ENCODE peak calls at places on chromosomes 16 and 17, in four cellular contexts. One of them, this sample, is unnamed.

GRCh38 chr16:82459580-82460256 is 167.1 kb upstream of the CDH13 start:
- DNase-seq in spleen: no peak
- DNase-seq in mammary epithelial cell: no peak
- DNase-seq in lung: no peak
- DNase-seq in this sample: no peak

GRCh38 chr17:78585231-78585630 is 8.0 kb upstream of the DNAH17 start:
- DNase-seq in spleen: peak; percentile 30
- DNase-seq in mammary epithelial cell: no peak
- DNase-seq in lung: no peak
- DNase-seq in this sample: no peak

GRCh38 chr17:50345443-50346312 is at the start of gene XYLT2:
- DNase-seq in spleen: peak; percentile 97
- DNase-seq in mammary epithelial cell: peak; percentile 78
- DNase-seq in lung: peak; percentile 82
- DNase-seq in this sample: peak; percentile 94

GRCh38 chr17:64635647-64636305 is 26.3 kb downstream of the SMURF2 start:
- DNase-seq in spleen: no peak
- DNase-seq in mammary epithelial cell: peak; percentile 52
- DNase-seq in lung: no peak
- DNase-seq in this sample: no peak

GRCh38 chr17:50638851-50639767 is 4.4 kb downstream of the ABCC3 start:
- DNase-seq in spleen: peak; percentile 84
- DNase-seq in mammary epithelial cell: peak; percentile 97
- DNase-seq in lung: peak; percentile 98
- DNase-seq in this sample: peak; percentile 96

GRCh38 chr16:65884018-65884417 is 482.5 kb upstream of the CDH5 start:
- DNase-seq in spleen: no peak
- DNase-seq in mammary epithelial cell: peak; percentile 90
- DNase-seq in lung: no peak
- DNase-seq in this sample: no peak

GRCh38 chr17:58535431-58535830 is 21.0 kb upstream of the MTMR4 start:
- DNase-seq in spleen: no peak
- DNase-seq in mammary epithelial cell: no peak
- DNase-seq in lung: no peak
- DNase-seq in this sample: no peak

GRCh38 chr16:48206594-48207242 is 37.4 kb upstream of the LONP2 start:
- DNase-seq in spleen: no peak
- DNase-seq in mammary epithelial cell: peak; percentile 60
- DNase-seq in lung: no peak
- DNase-seq in this sample: no peak

GRCh38 chr17:48472485-48473281 is 42.7 kb upstream of the SKAP1 start:
- DNase-seq in spleen: no peak
- DNase-seq in mammary epithelial cell: peak; percentile 67
- DNase-seq in lung: no peak
- DNase-seq in this sample: peak; percentile 84

GRCh38 chr16:14958323-14958600 is 16.6 kb upstream of the PDXDC1 start:
- DNase-seq in spleen: no peak
- DNase-seq in mammary epithelial cell: no peak
- DNase-seq in lung: no peak
- DNase-seq in this sample: no peak

GRCh38 chr17:48113201-48113676 is 5.7 kb downstream of the SNX11 start:
- DNase-seq in spleen: peak; percentile 89
- DNase-seq in mammary epithelial cell: no peak
- DNase-seq in lung: no peak
- DNase-seq in this sample: no peak

GRCh38 chr16:68642436-68643064 is 2.6 kb upstream of the CDH3 start:
- DNase-seq in spleen: no peak
- DNase-seq in mammary epithelial cell: peak; percentile 70
- DNase-seq in lung: peak; percentile 67
- DNase-seq in this sample: no peak

GRCh38 chr17:1629647-1630310 is 1.1 kb upstream of the SLC43A2 start:
- DNase-seq in spleen: peak; percentile 96
- DNase-seq in mammary epithelial cell: peak; percentile 54
- DNase-seq in lung: peak; percentile 82
- DNase-seq in this sample: peak; percentile 88

GRCh38 chr16:13312063-13312462 is 410.7 kb downstream of the SHISA9 start:
- DNase-seq in spleen: no peak
- DNase-seq in mammary epithelial cell: no peak
- DNase-seq in lung: no peak
- DNase-seq in this sample: no peak

GRCh38 chr17:1375615-1376014 is 24.4 kb downstream of the YWHAE start:
- DNase-seq in spleen: no peak
- DNase-seq in mammary epithelial cell: no peak
- DNase-seq in lung: no peak
- DNase-seq in this sample: no peak

GRCh38 chr17:261640-262039 is 80.2 kb upstream of the DOC2B start:
- DNase-seq in spleen: peak; percentile 15
- DNase-seq in mammary epithelial cell: no peak
- DNase-seq in lung: no peak
- DNase-seq in this sample: no peak

GRCh38 chr17:39212841-39213480 is 12.8 kb downstream of the STAC2 start:
- DNase-seq in spleen: no peak
- DNase-seq in mammary epithelial cell: no peak
- DNase-seq in lung: peak; percentile 81
- DNase-seq in this sample: peak; percentile 83

GRCh38 chr16:57042157-57043111 is 49.9 kb upstream of the CPNE2 start:
- DNase-seq in spleen: peak; percentile 88
- DNase-seq in mammary epithelial cell: peak; percentile 75
- DNase-seq in lung: no peak
- DNase-seq in this sample: no peak

GRCh38 chr17:2856727-2857126 is 60.5 kb downstream of the RAP1GAP2 start:
- DNase-seq in spleen: no peak
- DNase-seq in mammary epithelial cell: no peak
- DNase-seq in lung: no peak
- DNase-seq in this sample: no peak

GRCh38 chr17:2862197-2862596 is 66.0 kb downstream of the RAP1GAP2 start:
- DNase-seq in spleen: no peak
- DNase-seq in mammary epithelial cell: no peak
- DNase-seq in lung: no peak
- DNase-seq in this sample: no peak

GRCh38 chr17:2863204-2863603 is 67.0 kb downstream of the RAP1GAP2 start:
- DNase-seq in spleen: no peak
- DNase-seq in mammary epithelial cell: no peak
- DNase-seq in lung: no peak
- DNase-seq in this sample: no peak

GRCh38 chr17:2860883-2861282 is 64.6 kb downstream of the RAP1GAP2 start:
- DNase-seq in spleen: no peak
- DNase-seq in mammary epithelial cell: no peak
- DNase-seq in lung: no peak
- DNase-seq in this sample: no peak

GRCh38 chr17:2860045-2860444 is 63.8 kb downstream of the RAP1GAP2 start:
- DNase-seq in spleen: no peak
- DNase-seq in mammary epithelial cell: no peak
- DNase-seq in lung: no peak
- DNase-seq in this sample: no peak
- H3K4me1 ChIP-seq in spleen: no peaks in the 10 kb centered on the region
- H3K4me1 ChIP-seq in mammary epithelial cell: peaks cover 6% of the 10 kb centered on the region
- H3K4me1 ChIP-seq in lung: no peaks in the 10 kb centered on the region
- H3K4me1 ChIP-seq in this sample: no peaks in the 10 kb centered on the region

GRCh38 chr16:67480833-67481560 is at the start of gene ATP6V0D1:
- DNase-seq in spleen: peak; percentile 99
- DNase-seq in mammary epithelial cell: peak; percentile 97
- DNase-seq in lung: peak; percentile 98
- DNase-seq in this sample: peak; percentile 99

GRCh38 chr16:67481561-67482259 is 753 bp upstream of the ATP6V0D1 start:
- DNase-seq in spleen: peak; percentile 88
- DNase-seq in mammary epithelial cell: no peak
- DNase-seq in lung: peak; percentile 57
- DNase-seq in this sample: peak; percentile 86

GRCh38 chr16:67483150-67483549 is at the start of gene AGRP:
- DNase-seq in spleen: peak; percentile 80
- DNase-seq in mammary epithelial cell: no peak
- DNase-seq in lung: no peak
- DNase-seq in this sample: no peak

GRCh38 chr16:67483731-67484525 is 581 bp upstream of the AGRP start:
- DNase-seq in spleen: no peak
- DNase-seq in mammary epithelial cell: no peak
- DNase-seq in lung: no peak
- DNase-seq in this sample: no peak

DNA sequence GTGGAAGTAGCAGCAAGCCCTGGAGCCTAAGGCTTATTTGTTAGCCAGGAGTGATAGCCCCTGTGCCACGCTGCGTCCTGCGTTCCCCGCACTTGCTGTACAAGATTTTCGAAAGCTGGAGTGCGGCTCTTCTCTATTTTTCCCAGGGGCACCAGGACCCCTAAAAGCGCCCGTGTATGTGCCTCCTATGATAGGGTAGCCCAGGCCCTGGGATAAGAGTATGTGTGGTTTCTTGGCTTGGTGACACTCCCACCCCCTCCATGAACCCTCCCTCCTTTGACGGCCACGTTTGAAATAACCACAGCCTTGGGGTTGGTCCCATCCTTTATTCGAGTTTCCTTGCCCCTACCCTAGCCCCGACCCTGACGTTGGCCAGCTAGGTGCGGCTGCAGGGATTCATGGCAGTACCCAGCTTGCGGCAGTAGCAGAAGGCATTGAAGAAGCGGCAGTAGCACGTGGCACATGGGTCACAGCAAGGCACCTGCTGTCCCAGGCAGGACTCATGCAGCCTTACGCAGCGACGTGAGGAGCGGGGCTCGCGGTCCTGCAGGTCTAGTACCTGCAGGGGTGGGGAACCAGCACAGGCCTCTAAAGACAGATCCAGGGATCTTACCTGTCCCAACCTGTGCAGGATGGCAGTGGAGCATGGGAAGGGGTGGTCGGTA is 955 bp downstream of the AGRP start:
- DNase-seq in spleen: peak; percentile 83
- DNase-seq in mammary epithelial cell: no peak
- DNase-seq in lung: no peak
- DNase-seq in this sample: no peak
- H3K4me1 ChIP-seq in spleen: peaks cover 72% of the 10 kb centered on the region
- H3K4me1 ChIP-seq in mammary epithelial cell: peaks cover 18% of the 10 kb centered on the region
- H3K4me1 ChIP-seq in lung: peaks cover 15% of the 10 kb centered on the region
- H3K4me1 ChIP-seq in this sample: peaks cover 21% of the 10 kb centered on the region

DNA sequence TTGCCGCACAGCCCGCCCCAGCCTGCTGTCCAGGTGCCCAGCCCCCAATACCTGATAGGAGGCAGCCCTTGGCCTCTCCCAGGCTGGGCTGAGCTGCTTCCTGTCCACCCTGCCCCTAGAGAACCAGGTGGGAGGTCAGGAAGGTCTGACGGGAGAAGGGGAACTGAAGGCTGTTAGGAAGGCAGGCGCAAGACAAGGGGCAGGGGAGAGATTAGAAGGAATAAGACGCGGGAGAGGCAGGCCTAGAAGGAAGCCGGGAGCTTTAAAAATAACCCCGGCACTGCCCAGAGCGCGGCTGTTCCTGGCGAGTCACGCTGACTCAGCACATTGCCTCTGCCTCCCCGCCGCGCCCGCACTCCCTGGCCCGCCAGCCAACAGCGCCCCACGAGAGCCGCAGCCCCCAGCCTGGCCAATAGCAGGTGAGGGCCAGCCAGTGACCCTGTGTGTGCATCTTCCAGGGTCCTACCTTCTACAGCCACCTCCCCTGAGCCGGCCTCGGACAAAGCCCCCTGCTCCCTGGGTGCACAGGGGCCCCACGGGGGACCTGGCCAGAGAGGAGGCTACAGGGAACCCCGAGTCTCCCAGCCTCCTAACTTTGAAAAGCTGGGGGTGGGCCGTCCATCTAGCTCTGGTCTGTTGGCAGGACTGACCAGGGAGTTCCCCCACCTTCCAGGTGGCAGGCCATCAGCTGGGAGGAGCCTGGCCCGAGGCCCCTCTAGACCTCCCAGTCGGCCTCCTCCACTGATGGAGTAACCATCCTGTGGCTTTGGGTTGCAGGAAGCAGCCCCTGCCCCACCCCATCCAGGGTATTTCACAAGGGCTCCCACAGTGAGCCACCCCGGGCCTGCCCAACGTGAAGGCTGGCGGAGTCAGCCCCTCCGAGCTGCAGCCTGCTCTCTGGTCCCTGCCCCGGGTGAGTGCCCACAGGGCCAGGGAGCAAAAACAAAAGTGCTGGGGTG is 4.0 kb downstream of the MAFG start:
- DNase-seq in spleen: peak; percentile 92
- DNase-seq in mammary epithelial cell: peak; percentile 65
- DNase-seq in lung: peak; percentile 70
- DNase-seq in this sample: no peak
- H3K4me1 ChIP-seq in spleen: peaks cover 67% of the 10 kb centered on the region
- H3K4me1 ChIP-seq in mammary epithelial cell: peaks cover 36% of the 10 kb centered on the region
- H3K4me1 ChIP-seq in lung: peaks cover 35% of the 10 kb centered on the region
- H3K4me1 ChIP-seq in this sample: peaks cover 23% of the 10 kb centered on the region

GRCh38 chr16:67163164-67163902 is 1.2 kb upstream of the HSF4 start:
- DNase-seq in spleen: peak; percentile 78
- DNase-seq in mammary epithelial cell: no peak
- DNase-seq in lung: no peak
- DNase-seq in this sample: peak; percentile 84

GRCh38 chr16:67161595-67162058 is 1.9 kb downstream of the FBXL8 start:
- DNase-seq in spleen: peak; percentile 85
- DNase-seq in mammary epithelial cell: no peak
- DNase-seq in lung: no peak
- DNase-seq in this sample: peak; percentile 78

GRCh38 chr16:67163903-67164558 is 514 bp upstream of the HSF4 start:
- DNase-seq in spleen: peak; percentile 78
- DNase-seq in mammary epithelial cell: no peak
- DNase-seq in lung: no peak
- DNase-seq in this sample: peak; percentile 84

GRCh38 chr16:67164599-67165061 is at the start of gene HSF4:
- DNase-seq in spleen: peak; percentile 84
- DNase-seq in mammary epithelial cell: no peak
- DNase-seq in lung: peak; percentile 61
- DNase-seq in this sample: peak; percentile 88

GRCh38 chr16:67162439-67163163 is 1.9 kb upstream of the HSF4 start:
- DNase-seq in spleen: peak; percentile 78
- DNase-seq in mammary epithelial cell: no peak
- DNase-seq in lung: no peak
- DNase-seq in this sample: no peak
- H3K4me1 ChIP-seq in spleen: peaks cover 72% of the 10 kb centered on the region
- H3K4me1 ChIP-seq in mammary epithelial cell: peaks cover 11% of the 10 kb centered on the region
- H3K4me1 ChIP-seq in lung: peaks cover 38% of the 10 kb centered on the region
- H3K4me1 ChIP-seq in this sample: peaks cover 6% of the 10 kb centered on the region

GRCh38 chr17:41777157-41777578 is 9.3 kb downstream of the JUP start:
- DNase-seq in spleen: no peak
- DNase-seq in mammary epithelial cell: no peak
- DNase-seq in lung: no peak
- DNase-seq in this sample: peak; percentile 91

GRCh38 chr17:41775394-41776226 is 10.9 kb downstream of the JUP start:
- DNase-seq in spleen: no peak
- DNase-seq in mammary epithelial cell: peak; percentile 92
- DNase-seq in lung: no peak
- DNase-seq in this sample: peak; percentile 62

GRCh38 chr17:41779954-41780353 is 6.6 kb downstream of the JUP start:
- DNase-seq in spleen: no peak
- DNase-seq in mammary epithelial cell: no peak
- DNase-seq in lung: no peak
- DNase-seq in this sample: no peak

GRCh38 chr17:41781404-41782110 is 5.0 kb downstream of the JUP start:
- DNase-seq in spleen: no peak
- DNase-seq in mammary epithelial cell: no peak
- DNase-seq in lung: no peak
- DNase-seq in this sample: peak; percentile 69

GRCh38 chr17:41777579-41778188 is 8.8 kb downstream of the JUP start:
- DNase-seq in spleen: no peak
- DNase-seq in mammary epithelial cell: peak; percentile 65
- DNase-seq in lung: peak; percentile 72
- DNase-seq in this sample: peak; percentile 96
- H3K4me1 ChIP-seq in spleen: peaks cover 27% of the 10 kb centered on the region
- H3K4me1 ChIP-seq in mammary epithelial cell: peaks cover 61% of the 10 kb centered on the region
- H3K4me1 ChIP-seq in lung: peaks cover 54% of the 10 kb centered on the region
- H3K4me1 ChIP-seq in this sample: peaks cover 63% of the 10 kb centered on the region

This sample was measured in kidney.